ENCODE peak calls at places on chromosomes 5 and 9, in four cellular contexts. X is progenitor cell of endocrine pancreas, G is AG09309, D is type B pancreatic cell. J is an unnamed sample.

GRCh38 chr5:101473483-101473882 is 570.4 kb upstream of the ST8SIA4 start:
- DNase-seq in X (no peak), G (no peak), D (no peak), J (no peak)

GRCh38 chr5:160635046-160635445 is 213.4 kb downstream of the PTTG1 start:
- DNase-seq in X (no peak), G (no peak), D (no peak), J (no peak)

GRCh38 chr5:59746261-59746765 is 147.2 kb downstream of the PDE4D start:
- DNase-seq in X (no peak), G (peak), D (no peak), J (no peak)

GRCh38 chr5:35230043-35230611 is at the start of gene PRLR:
- DNase-seq in X (peak), G (no peak), D (no peak), J (peak)

GRCh38 chr9:95516221-95516735 is 493 bp downstream of the PTCH1 start:
- DNase-seq in X (peak), G (no peak), D (no peak), J (peak)

GRCh38 chr5:75055727-75056144 is 3.4 kb upstream of the GCNT4 start:
- DNase-seq in X (no peak), G (no peak), D (no peak), J (no peak)

GRCh38 chr9:127119319-127119709 is 3.1 kb downstream of the ANGPTL2 start:
- DNase-seq in X (no peak), G (no peak), D (no peak), J (no peak)

GRCh38 chr5:161167001-161167765 is 315.2 kb upstream of the ATP10B start:
- DNase-seq in X (no peak), G (no peak), D (no peak), J (no peak)

GRCh38 chr9:74858753-74859414 is 28.8 kb downstream of the TRPM6 start:
- DNase-seq in X (no peak), G (no peak), D (no peak), J (no peak)

GRCh38 chr9:131651599-131651998 is 88.3 kb downstream of the RAPGEF1 start:
- DNase-seq in X (no peak), G (no peak), D (no peak), J (no peak)

GRCh38 chr5:149543361-149544198 is 7.7 kb downstream of the CSNK1A1 start:
- DNase-seq in X (no peak), G (no peak), D (no peak), J (no peak)

GRCh38 chr9:93577045-93577939 is 908 bp downstream of the PHF2 start:
- DNase-seq in X (no peak), G (no peak), D (no peak), J (peak)

GRCh38 chr9:136228107-136228875 is 17.3 kb downstream of the QSOX2 start:
- DNase-seq in X (no peak), G (no peak), D (no peak), J (no peak)

GRCh38 chr5:74035521-74035937 is 409.5 kb downstream of the ARHGEF28 start:
- DNase-seq in X (no peak), G (peak), D (no peak), J (peak)

GRCh38 chr9:100674419-100675122 is 96.7 kb downstream of the CAVIN4 start:
- DNase-seq in X (no peak), G (no peak), D (no peak), J (no peak)

GRCh38 chr5:78797945-78798731 is 149.6 kb upstream of the LHFPL2 start:
- DNase-seq in X (no peak), G (no peak), D (no peak), J (no peak)

GRCh38 chr5:177607452-177608192 is 7.7 kb downstream of the B4GALT7 start:
- DNase-seq in X (peak), G (peak), D (peak), J (peak)

GRCh38 chr9:122261469-122261881 is 3.2 kb downstream of the RBM18 start:
- DNase-seq in X (no peak), G (peak), D (no peak), J (no peak)

GRCh38 chr9:99118782-99119466 is 14.0 kb downstream of the TGFBR1 start:
- DNase-seq in X (no peak), G (no peak), D (no peak), J (no peak)

GRCh38 chr9:87594662-87595061 is 97.0 kb downstream of the DAPK1 start:
- DNase-seq in X (no peak), G (no peak), D (no peak), J (no peak)

GRCh38 chr5:73028991-73029540 is 73.2 kb downstream of the FCHO2 start:
- DNase-seq in X (no peak), G (no peak), D (no peak), J (no peak)

GRCh38 chr9:38368731-38369130 is 23.8 kb upstream of the ALDH1B1 start:
- DNase-seq in X (no peak), G (no peak), D (no peak), J (no peak)

GRCh38 chr5:72598461-72599433 is 91.5 kb upstream of the ZNF366 start:
- DNase-seq in X (no peak), G (no peak), D (no peak), J (no peak)

GRCh38 chr9:9998491-9999287 is 614.1 kb downstream of the PTPRD start:
- DNase-seq in X (no peak), G (no peak), D (no peak), J (no peak)
- TF ChIP-seq CTCF in X (peak), G (no peak), D (peak), J (peak)

GRCh38 chr9:17081814-17082213 is 53.0 kb upstream of the CNTLN start:
- DNase-seq in X (no peak), G (no peak), D (no peak), J (no peak)

GRCh38 chr9:17081351-17081750 is 53.5 kb upstream of the CNTLN start:
- DNase-seq in X (no peak), G (no peak), D (no peak), J (no peak)

DNA sequence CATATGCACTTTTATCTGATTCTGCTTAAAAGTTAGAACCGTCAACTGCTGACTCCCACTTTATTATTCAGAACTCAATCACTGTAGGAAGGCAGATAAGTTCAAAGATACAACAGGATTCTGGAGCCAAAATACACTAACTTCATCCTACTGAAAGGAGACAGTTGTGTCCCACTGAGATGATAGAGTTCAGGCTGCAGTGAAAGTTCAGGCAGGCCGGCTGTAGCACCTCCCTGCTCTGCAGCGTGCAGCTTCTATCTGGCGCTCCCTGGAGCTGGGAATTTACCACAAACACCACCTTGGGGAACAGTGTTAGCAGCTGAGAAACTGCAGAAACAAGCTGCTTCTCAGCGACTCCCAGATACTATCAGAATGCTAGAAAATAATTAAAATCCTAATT is 52.5 kb upstream of the CNTLN start:
- DNase-seq in X (no peak), G (no peak), D (no peak), J (peak)
- TF ChIP-seq CTCF in X (no peak), G (no peak), D (no peak), J (no peak)

GRCh38 chr9:116115731-116116353 is 37.7 kb upstream of the PAPPA start:
- DNase-seq in X (no peak), G (no peak), D (no peak), J (no peak)

GRCh38 chr9:116116411-116116810 is 37.2 kb upstream of the PAPPA start:
- DNase-seq in X (no peak), G (no peak), D (no peak), J (no peak)

GRCh38 chr9:116112236-116112635 is 41.4 kb upstream of the PAPPA start:
- DNase-seq in X (no peak), G (no peak), D (no peak), J (no peak)
- TF ChIP-seq CTCF in X (peak), G (peak), D (peak), J (no peak)

GRCh38 chr5:37532976-37533740 is 154.0 kb downstream of the WDR70 start:
- DNase-seq in X (no peak), G (no peak), D (no peak), J (no peak)
- TF ChIP-seq CTCF in X (no peak), G (no peak), D (no peak), J (no peak)

GRCh38 chr5:39104221-39104620 is 30.0 kb upstream of the RICTOR start:
- DNase-seq in X (no peak), G (no peak), D (no peak), J (no peak)
- TF ChIP-seq CTCF in X (no peak), G (no peak), D (no peak), J (no peak)

J was measured in nephron progenitor cell.